ENCODE peak calls at places on chromosomes 2 and 18, in four cellular contexts. N is A549, O is K562, L is HepG2. X is an unnamed sample.

GRCh38 chr2:65554765-65555561 is 122.6 kb upstream of the SPRED2 start:
- DNase-seq in N (no peak), L (no peak), O (peak; percentile 50), X (no peak)

GRCh38 chr2:57080035-57080434 is 896.2 kb downstream of the CCDC85A start:
- DNase-seq in N (peak; percentile 17), L (no peak), O (no peak), X (no peak)

GRCh38 chr2:23497063-23497462 is 112.1 kb downstream of the KLHL29 start:
- DNase-seq in N (no peak), L (no peak), O (no peak), X (peak; percentile 47)

GRCh38 chr18:42030586-42031182 is 75.7 kb downstream of the PIK3C3 start:
- DNase-seq in O (peak; percentile 11), L (peak; percentile 16), N (peak; percentile 13), X (peak; percentile 51)

GRCh38 chr2:69915050-69915945 is at the start of gene MXD1:
- DNase-seq in N (no peak), O (peak; percentile 48), L (no peak), X (peak; percentile 41)

GRCh38 chr18:26965206-26965605 is 99.7 kb upstream of the AQP4 start:
- DNase-seq in L (no peak), O (no peak), N (no peak), X (no peak)

GRCh38 chr2:215948051-215948450 is 65.3 kb downstream of the MREG start:
- DNase-seq in O (no peak), L (no peak), N (no peak), X (no peak)

GRCh38 chr18:13612111-13612997 is 114.0 kb downstream of the FAM210A start:
- DNase-seq in N (no peak), O (no peak), L (no peak), X (no peak)

GRCh38 chr2:126664234-126664633 is 8.3 kb downstream of the GYPC start:
- DNase-seq in O (no peak), N (no peak), L (no peak), X (no peak)

GRCh38 chr18:49521251-49521650 is 34.2 kb upstream of the C18orf32 start:
- DNase-seq in O (no peak), L (no peak), N (no peak), X (no peak)

GRCh38 chr18:23258566-23259265 is 123.4 kb downstream of the CABLES1 start:
- DNase-seq in N (no peak), O (no peak), L (no peak), X (no peak)

GRCh38 chr2:96864343-96865091 is 5.4 kb downstream of the SEMA4C start:
- DNase-seq in O (no peak), L (no peak), N (no peak), X (no peak)

GRCh38 chr2:239399404-239399999 is 1.3 kb downstream of the HDAC4 start:
- DNase-seq in O (peak; percentile 51), N (peak; percentile 9), L (peak; percentile 75), X (no peak)

GRCh38 chr2:215507126-215507525 is 71.3 kb upstream of the FN1 start:
- DNase-seq in O (no peak), N (no peak), L (no peak), X (no peak)

GRCh38 chr2:216057688-216058193 is 23.9 kb downstream of the PECR start:
- DNase-seq in L (no peak), N (peak; percentile 85), O (no peak), X (no peak)

GRCh38 chr2:37566517-37566961 is 104.9 kb downstream of the CDC42EP3 start:
- DNase-seq in L (no peak), O (no peak), N (no peak), X (no peak)

GRCh38 chr2:150060341-150060740 is 427.1 kb downstream of the RND3 start:
- DNase-seq in L (no peak), O (no peak), N (no peak), X (no peak)

GRCh38 chr2:216911886-216912285 is 52.0 kb upstream of the TNP1 start:
- DNase-seq in O (no peak), N (no peak), L (no peak), X (no peak)

GRCh38 chr18:31740180-31740579 is 20.5 kb downstream of the SLC25A52 start:
- DNase-seq in O (no peak), N (no peak), L (no peak), X (peak; percentile 33)

GRCh38 chr2:237509905-237510304 is 22.9 kb downstream of the MLPH start:
- DNase-seq in N (no peak), O (no peak), L (no peak), X (no peak)

GRCh38 chr2:208373460-208374089 is 33.0 kb upstream of the PTH2R start:
- DNase-seq in O (peak; percentile 45), L (peak; percentile 43), N (peak; percentile 67), X (peak; percentile 57)

GRCh38 chr18:42268186-42268725 is 313.2 kb downstream of the PIK3C3 start:
- DNase-seq in N (no peak), O (no peak), L (no peak), X (no peak)

GRCh38 chr2:238106339-238106697 is 6.2 kb downstream of the ESPNL start:
- DNase-seq in N (no peak), L (no peak), O (no peak), X (peak; percentile 41)

GRCh38 chr2:213145723-213146242 is 5.6 kb downstream of the IKZF2 start:
- DNase-seq in N (no peak), O (no peak), L (no peak), X (no peak)

GRCh38 chr2:218881744-218882462 is 1.3 kb downstream of the WNT10A start:
- DNase-seq in L (no peak), N (no peak), O (no peak), X (no peak)
- TF ChIP-seq HMGXB4 in L (no peak), N (no peak), O (no peak), X (no peak)

GRCh38 chr2:10518470-10519060 is 70.4 kb upstream of the ODC1 start:
- DNase-seq in N (no peak), L (no peak), O (no peak), X (no peak)
- TF ChIP-seq HMGXB4 in N (no peak), L (no peak), O (no peak), X (no peak)

DNA sequence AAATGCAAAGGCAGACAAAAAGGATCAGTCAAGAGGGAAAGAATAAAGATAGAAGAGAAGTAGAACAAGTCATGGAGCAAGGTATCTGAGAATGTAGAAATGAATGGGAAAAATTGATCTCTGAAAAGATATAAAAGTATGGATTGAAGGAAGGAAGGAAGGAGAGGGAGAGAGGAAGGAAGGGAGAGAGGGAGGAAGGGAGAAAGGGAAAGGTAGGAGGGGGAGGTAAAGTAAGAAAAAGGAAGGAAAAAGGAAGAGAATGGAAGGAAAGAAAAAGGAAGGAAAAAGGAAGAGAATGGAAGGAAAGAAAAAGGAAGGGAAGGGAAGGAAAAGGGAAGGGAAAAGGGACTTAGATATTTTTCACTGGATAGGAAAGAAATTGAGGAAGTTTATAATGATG is 31.5 kb upstream of the TTC21B start:
- DNase-seq in N (no peak), L (no peak), O (no peak), X (no peak)
- TF ChIP-seq HMGXB4 in N (no peak), L (no peak), O (no peak), X (no peak)

GRCh38 chr18:662197-662596 is 4.7 kb downstream of the TYMS start:
- DNase-seq in N (no peak), O (peak; percentile 33), L (no peak), X (no peak)

GRCh38 chr18:666628-667027 is 9.2 kb downstream of the TYMS start:
- DNase-seq in L (no peak), N (no peak), O (no peak), X (no peak)

GRCh38 chr18:668263-668662 is 10.8 kb downstream of the TYMS start:
- DNase-seq in O (no peak), N (no peak), L (no peak), X (no peak)

GRCh38 chr18:669077-669476 is 11.6 kb downstream of the TYMS start:
- DNase-seq in L (no peak), O (no peak), N (no peak), X (no peak)

DNA sequence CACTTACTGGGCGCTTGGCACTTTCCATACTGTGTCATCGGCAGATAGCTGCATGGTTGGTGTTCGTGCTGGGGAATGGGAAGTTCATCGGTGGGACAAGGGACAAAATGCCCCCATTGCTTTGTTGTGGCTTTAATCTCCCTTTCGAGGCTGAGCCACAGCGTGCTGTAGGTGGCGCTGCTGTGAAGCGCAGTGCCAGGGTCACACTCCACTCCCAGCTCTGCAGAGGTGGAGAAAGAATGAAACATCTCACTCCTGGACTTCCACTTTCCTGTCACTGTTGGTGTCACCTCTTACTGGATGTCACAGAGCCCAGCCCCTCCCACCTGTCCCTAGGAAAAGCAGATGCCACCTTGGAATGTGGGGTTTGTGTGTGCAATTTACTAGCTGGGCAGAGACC is 8.7 kb downstream of the TYMS start:
- DNase-seq in N (no peak), O (peak; percentile 52), L (no peak), X (peak; percentile 55)
- TF ChIP-seq HMGXB4 in N (no peak), O (no peak), L (no peak), X (no peak)

DNA sequence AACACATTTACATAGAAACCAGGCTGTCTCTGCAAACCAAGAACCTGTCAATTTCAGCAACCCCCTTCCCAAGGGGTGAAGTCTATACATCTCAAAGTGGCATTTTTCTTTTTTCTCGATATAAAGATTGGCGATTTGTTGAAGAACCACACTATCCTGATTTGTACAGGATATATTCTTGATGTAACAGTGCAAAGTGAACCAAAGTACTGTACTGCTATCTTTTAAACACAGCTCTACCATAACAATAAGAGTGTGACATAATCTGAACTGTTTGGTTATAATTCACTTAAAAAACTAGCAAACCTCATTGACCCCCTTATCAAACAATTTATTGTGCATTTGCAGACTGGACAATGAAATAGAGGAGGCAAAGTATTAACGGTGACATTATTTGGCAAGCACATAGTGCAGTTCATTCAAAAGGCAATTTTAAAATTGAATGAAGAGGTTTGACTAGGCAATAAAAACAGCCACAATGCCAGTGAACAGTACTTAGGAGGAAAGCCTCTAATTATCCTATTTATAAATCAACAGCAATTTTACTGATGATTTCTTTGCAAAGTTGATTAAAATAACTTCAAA is 441.0 kb downstream of the ZEB2 start:
- DNase-seq in N (no peak), O (no peak), L (no peak), X (no peak)
- TF ChIP-seq HMGXB4 in N (no peak), O (no peak), L (no peak), X (no peak)

GRCh38 chr2:42110974-42111322 is 58.2 kb upstream of the EML4 start:
- DNase-seq in L (no peak), N (no peak), O (no peak), X (no peak)

GRCh38 chr2:42115588-42115987 is 53.6 kb upstream of the EML4 start:
- DNase-seq in O (no peak), L (no peak), N (no peak), X (no peak)

GRCh38 chr2:42110287-42110973 is 58.7 kb upstream of the EML4 start:
- DNase-seq in N (no peak), O (no peak), L (no peak), X (no peak)

GRCh38 chr2:42113427-42113826 is 55.7 kb upstream of the EML4 start:
- DNase-seq in L (no peak), N (no peak), O (no peak), X (no peak)

GRCh38 chr2:42112418-42112817 is 56.7 kb upstream of the EML4 start:
- DNase-seq in L (no peak), O (no peak), N (no peak), X (no peak)
- TF ChIP-seq HMGXB4 in L (no peak), O (no peak), N (no peak), X (no peak)

GRCh38 chr18:839224-840079 is 27.4 kb upstream of the YES1 start:
- DNase-seq in N (peak; percentile 73), L (peak; percentile 69), O (peak; percentile 97), X (peak; percentile 94)
- TF ChIP-seq HMGXB4 in N (no peak), L (peak; percentile 53), O (no peak), X (no peak)

GRCh38 chr18:43680096-43680495 is 402.8 kb upstream of the SYT4 start:
- DNase-seq in N (no peak), L (no peak), O (no peak), X (no peak)
- TF ChIP-seq HMGXB4 in N (no peak), L (no peak), O (no peak), X (no peak)

X was measured in WTC11.